ENCODE peak calls at places on chromosomes 13 and 19, in ten cellular contexts. D is prostate gland, T is uterus, M is A549, Z is IMR-90, P is H54, S is heart left ventricle, B is upper lobe of left lung, Y is stomach, I is vagina. K is an unnamed sample.

GRCh38 chr19:41863209-41863931 is 3.3 kb downstream of the RPS19 start:
- DNase-seq in D (no peak), T (no peak), M (no peak), Z (no peak), P (no peak), S (no peak), B (no peak), Y (no peak), I (no peak), K (no peak)

GRCh38 chr19:28294395-28294794 is 918.6 kb downstream of the UQCRFS1 start:
- DNase-seq in D (no peak), T (no peak), M (no peak), Z (no peak), P (no peak), S (no peak), B (no peak), Y (no peak), I (no peak), K (no peak)

GRCh38 chr19:17488593-17489391 is 18.5 kb downstream of the SLC27A1 start:
- DNase-seq in D (peak), T (peak), M (no peak), Z (no peak), P (no peak), S (no peak), B (peak), Y (peak), I (no peak), K (peak)

GRCh38 chr19:32916969-32917611 is 47.5 kb upstream of the SLC7A9 start:
- DNase-seq in D (no peak), T (no peak), M (no peak), Z (no peak), P (no peak), S (no peak), B (no peak), Y (no peak), I (no peak), K (no peak)

GRCh38 chr13:28744656-28745055 is 25.9 kb upstream of the SLC46A3 start:
- DNase-seq in D (no peak), T (no peak), M (no peak), Z (no peak), P (no peak), S (no peak), B (no peak), Y (no peak), I (no peak), K (no peak)

GRCh38 chr13:44763604-44764311 is 187.6 kb upstream of the TSC22D1 start:
- DNase-seq in D (peak), T (no peak), M (no peak), Z (no peak), P (no peak), S (peak), B (no peak), Y (peak), I (no peak), K (no peak)

GRCh38 chr19:21655540-21656126 is 111.7 kb downstream of the ZNF100 start:
- DNase-seq in D (no peak), T (no peak), M (no peak), Z (no peak), P (no peak), S (no peak), B (no peak), Y (no peak), I (no peak), K (no peak)

GRCh38 chr13:36673838-36674326 is at the start of gene SERTM1:
- DNase-seq in D (no peak), T (peak), M (no peak), Z (no peak), P (no peak), S (no peak), B (no peak), Y (no peak), I (no peak), K (no peak)

GRCh38 chr13:104286566-104287290 is 1220.5 kb upstream of the SLC10A2 start:
- DNase-seq in D (no peak), T (no peak), M (no peak), Z (no peak), P (no peak), S (no peak), B (no peak), Y (no peak), I (no peak), K (no peak)

GRCh38 chr13:103698000-103698399 is 631.8 kb upstream of the SLC10A2 start:
- DNase-seq in D (no peak), T (no peak), M (no peak), Z (no peak), P (no peak), S (no peak), B (no peak), Y (no peak), I (no peak), K (no peak)

GRCh38 chr19:10617409-10618121 is 7.8 kb upstream of the SLC44A2 start:
- DNase-seq in D (peak), T (no peak), M (no peak), Z (peak), P (peak), S (no peak), B (no peak), Y (no peak), I (no peak), K (no peak)

GRCh38 chr13:43786766-43787517 is at the start of gene ENOX1:
- DNase-seq in D (peak), T (peak), M (peak), Z (peak), P (peak), S (peak), B (peak), Y (peak), I (no peak), K (peak)

GRCh38 chr19:50820549-50821247 is 2.9 kb downstream of the KLK1 start:
- DNase-seq in D (no peak), T (no peak), M (no peak), Z (no peak), P (peak), S (no peak), B (no peak), Y (no peak), I (no peak), K (no peak)

GRCh38 chr13:51549050-51549449 is 35.2 kb upstream of the WDFY2 start:
- DNase-seq in D (no peak), T (no peak), M (no peak), Z (no peak), P (no peak), S (no peak), B (peak), Y (no peak), I (no peak), K (no peak)

GRCh38 chr13:113122571-113123225 is at the start of gene F10:
- DNase-seq in D (no peak), T (peak), M (no peak), Z (peak), P (peak), S (peak), B (peak), Y (peak), I (no peak), K (peak)

GRCh38 chr19:1265611-1266115 is 3.5 kb upstream of the CIRBP start:
- DNase-seq in D (peak), T (peak), M (peak), Z (peak), P (no peak), S (peak), B (peak), Y (no peak), I (no peak), K (no peak)

DNA sequence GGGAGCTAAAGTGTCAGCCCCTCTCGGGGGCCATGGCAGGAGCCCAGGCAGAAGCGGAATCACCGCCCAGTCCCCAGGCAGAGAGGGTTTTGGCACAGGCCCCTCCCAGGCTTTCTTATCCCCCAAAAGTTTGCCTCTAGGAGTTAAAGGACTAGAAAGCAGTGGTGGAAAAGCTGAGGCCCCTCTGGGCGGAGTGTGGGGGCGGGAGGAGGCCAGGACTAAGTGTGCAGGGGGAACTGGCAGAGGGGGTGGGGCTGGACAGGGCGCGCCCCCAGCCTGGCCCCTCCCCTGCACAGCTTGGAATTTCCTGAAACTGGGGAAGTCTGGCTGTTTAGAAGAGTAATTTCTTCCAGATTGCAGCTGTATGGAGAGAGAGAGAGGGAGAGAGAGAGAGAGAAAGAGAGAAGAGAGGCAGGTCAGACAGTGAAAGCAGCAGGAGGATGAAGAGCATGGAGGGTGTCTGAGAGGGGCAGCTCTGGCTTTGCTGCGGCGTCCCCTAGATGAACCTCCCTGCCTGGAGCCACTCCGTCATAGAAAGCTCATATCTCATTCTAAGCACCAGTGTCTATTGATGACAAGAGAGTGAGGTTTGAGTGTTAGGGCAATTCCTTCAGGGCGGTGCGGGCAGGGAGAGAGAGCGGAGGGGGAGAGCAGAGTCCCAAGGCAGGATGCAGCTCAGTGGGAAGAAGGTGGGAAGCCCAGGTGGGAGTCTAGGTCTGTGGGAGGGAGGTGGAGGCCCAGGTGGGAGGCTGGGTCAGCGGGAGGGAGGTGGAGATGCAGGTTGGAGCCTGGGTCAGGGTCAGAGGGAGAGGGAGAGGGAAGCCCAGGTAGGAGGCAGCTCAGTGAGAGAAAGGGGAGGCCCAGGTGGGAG is at the start of gene CDC42EP5:
- DNase-seq in D (peak), T (peak), M (no peak), Z (peak), P (peak), S (peak), B (peak), Y (peak), I (no peak), K (peak)
- TF ChIP-seq POLR2A in D (peak), T (peak), M (no peak), Z (no peak), P (peak), S (peak), B (no peak), Y (no peak), I (no peak), K (peak)

DNA sequence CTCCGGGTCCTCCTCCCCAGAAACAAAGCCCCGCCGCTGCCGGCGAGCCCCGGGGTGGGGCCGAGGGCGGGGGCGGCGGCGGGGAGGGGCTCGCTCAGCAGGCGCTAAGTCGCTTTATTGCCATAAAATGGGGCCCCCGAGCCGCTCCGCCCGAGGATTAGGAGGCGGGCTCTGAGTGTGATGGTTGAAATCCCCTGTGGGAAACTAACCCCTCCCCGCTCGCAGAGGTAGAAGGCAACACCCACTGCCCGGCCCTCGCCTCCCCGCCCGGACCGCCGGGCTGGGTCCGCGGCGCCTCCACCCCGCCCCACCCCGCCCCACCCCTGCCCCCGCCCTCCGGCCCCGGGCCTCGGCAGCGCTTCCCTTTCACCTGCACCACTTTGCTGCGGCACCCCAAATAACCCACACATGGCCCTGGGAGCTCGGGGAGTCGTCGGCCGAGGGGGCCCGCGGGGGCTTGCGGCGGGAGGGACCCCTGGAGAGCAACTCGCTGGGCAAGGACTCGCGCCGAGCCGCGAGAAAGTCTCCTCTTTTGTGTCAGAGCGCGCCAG is at the start of gene KLF12:
- DNase-seq in D (peak), T (peak), M (peak), Z (peak), P (peak), S (peak), B (peak), Y (peak), I (no peak), K (peak)
- TF ChIP-seq POLR2A in D (no peak), T (no peak), M (no peak), Z (no peak), P (no peak), S (no peak), B (no peak), Y (no peak), I (no peak), K (no peak)

DNA sequence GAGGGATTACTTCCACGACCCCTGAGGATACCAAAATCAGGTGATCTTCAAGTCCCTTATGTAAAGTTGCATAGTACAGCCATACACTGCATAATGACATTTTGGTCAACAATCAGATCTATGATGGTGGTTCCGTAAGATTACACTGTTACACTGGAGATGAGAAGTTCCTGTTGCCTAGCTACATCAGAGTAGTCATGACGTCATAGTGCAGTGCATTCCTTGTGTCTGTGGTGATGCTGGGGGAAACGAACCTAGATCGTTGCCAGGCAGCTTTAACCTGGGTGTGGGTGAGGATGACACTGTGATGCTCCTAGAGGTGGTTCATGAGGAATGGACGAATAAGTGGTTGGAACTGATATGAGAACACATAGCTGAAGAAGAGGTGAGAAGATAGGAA is 9.1 kb downstream of the ZNF610 start:
- DNase-seq in D (no peak), T (no peak), M (no peak), Z (no peak), P (no peak), S (no peak), B (no peak), Y (no peak), I (no peak), K (no peak)
- TF ChIP-seq POLR2A in D (no peak), T (no peak), M (no peak), Z (no peak), P (no peak), S (no peak), B (no peak), Y (no peak), I (no peak), K (no peak)

GRCh38 chr19:53432088-53432661 is 391 bp downstream of the ZNF761 start:
- DNase-seq in D (no peak), T (peak), M (no peak), Z (peak), P (no peak), S (peak), B (peak), Y (peak), I (no peak), K (peak)

DNA sequence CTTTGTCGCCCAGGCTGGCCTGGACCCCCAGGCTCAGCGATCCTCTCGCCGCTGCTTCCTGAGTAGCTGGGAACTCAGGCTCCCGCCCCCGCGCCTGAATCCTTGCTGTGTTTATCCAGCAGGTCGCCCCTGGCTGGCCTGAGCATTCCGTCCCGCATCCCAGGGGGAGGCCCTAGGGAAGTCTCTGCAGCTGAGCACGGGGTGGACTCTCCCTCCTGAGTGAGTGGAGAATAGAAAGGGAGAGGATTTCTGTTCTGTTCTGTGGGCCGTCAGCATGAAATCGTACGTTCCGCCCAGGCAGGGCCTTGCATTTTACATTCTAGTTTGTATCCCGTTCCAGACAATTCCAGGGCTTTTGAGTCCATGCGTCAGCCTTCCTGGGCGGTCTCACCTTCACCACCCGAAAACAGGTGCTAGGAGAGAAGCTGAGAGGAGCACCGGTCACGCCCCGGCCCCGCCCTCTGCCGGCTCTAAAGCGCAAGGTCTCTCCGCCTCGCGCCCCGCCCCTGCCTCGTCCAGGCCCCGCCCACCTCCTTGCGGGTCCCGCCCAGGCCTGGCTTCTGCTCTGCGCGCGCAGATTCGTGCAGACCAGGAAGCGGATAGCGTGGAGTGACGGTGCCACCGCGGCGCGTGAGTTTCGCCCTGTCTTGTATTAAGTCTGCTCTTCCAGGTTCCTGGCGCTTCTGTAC is at the start of gene ZNF761:
- DNase-seq in D (peak), T (peak), M (peak), Z (peak), P (peak), S (peak), B (peak), Y (peak), I (peak), K (peak)
- TF ChIP-seq POLR2A in D (peak), T (peak), M (peak), Z (peak), P (peak), S (peak), B (no peak), Y (no peak), I (no peak), K (peak)

GRCh38 chr19:12784871-12785430 is 6.3 kb upstream of the JUNB start:
- DNase-seq in D (peak), T (no peak), M (no peak), Z (peak), P (no peak), S (no peak), B (no peak), Y (no peak), I (no peak), K (no peak)

GRCh38 chr19:12786950-12787349 is 4.3 kb upstream of the JUNB start:
- DNase-seq in D (no peak), T (no peak), M (no peak), Z (no peak), P (no peak), S (no peak), B (no peak), Y (no peak), I (no peak), K (peak)

GRCh38 chr19:12785431-12786011 is 5.8 kb upstream of the JUNB start:
- DNase-seq in D (no peak), T (no peak), M (no peak), Z (no peak), P (no peak), S (no peak), B (peak), Y (no peak), I (no peak), K (no peak)

GRCh38 chr19:12787458-12787857 is 3.8 kb upstream of the JUNB start:
- DNase-seq in D (no peak), T (no peak), M (no peak), Z (no peak), P (no peak), S (no peak), B (no peak), Y (no peak), I (no peak), K (no peak)

DNA sequence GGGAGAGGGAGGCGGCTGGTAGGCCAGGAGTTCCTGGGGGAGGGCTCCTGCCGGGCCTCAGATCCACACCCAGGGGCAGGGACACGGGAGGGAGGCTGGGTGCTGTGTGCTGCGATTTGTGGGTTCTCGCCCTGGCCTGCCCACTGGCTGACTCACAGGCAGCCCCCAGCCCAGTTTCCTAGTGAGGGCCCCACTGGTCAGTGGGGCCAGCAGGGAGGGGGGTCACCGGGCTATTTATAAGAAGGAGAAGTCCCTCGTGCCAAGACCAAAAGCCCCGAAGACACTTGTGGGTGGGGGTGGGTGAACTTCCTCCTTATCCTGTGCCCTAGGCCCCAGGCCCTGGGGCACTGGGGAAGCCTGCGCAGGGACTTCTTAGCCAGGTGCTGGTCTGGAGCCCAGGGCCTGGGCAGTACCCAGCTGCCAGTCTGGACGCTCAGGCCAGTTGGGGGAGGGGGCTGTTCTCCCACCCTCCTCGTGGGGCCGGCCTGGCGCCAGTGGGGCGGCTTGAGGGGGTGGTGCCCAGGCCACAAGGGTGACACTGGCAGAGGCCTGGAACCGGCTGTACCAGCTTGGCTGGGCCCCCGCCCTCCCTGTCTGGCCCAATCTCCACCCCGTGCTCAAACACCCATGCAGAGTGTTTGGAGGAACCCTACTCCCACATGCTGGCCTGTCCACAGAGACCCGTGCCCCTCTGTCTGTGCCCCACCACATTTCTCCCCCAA is 5.0 kb upstream of the JUNB start:
- DNase-seq in D (peak), T (no peak), M (no peak), Z (no peak), P (no peak), S (peak), B (peak), Y (peak), I (no peak), K (peak)
- TF ChIP-seq POLR2A in D (peak), T (peak), M (no peak), Z (peak), P (no peak), S (peak), B (no peak), Y (no peak), I (no peak), K (peak)

DNA sequence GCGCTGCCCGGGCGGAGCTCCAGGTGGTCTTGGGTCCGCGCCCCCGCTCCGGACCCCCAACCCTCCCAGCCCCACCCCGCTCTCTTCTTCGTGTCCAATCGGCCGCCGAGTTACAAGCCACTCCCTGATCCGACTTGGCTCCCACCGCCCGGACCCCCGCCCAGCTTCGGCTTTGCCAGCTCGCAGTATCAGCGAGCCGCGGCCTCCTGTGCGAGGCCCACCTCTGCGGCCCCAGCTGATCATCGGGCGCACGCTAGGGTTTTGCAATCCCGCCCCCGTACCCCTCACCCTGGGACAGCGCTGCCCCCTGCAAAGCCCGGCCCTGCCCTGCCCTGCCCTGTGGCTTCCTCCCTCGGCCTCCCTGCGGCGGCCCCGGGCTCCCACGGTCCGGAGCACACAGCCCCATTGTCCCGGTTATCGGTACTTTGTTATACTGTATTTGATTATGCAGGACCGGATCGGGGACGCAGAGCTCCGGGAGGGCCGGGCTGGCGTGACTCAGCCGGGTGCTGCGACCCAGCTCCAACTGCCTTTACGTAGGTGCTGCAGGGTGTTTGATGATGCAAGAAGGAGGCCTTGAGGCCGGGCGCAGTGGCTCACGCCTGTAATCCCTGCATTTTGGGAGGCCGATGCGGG is 597 bp upstream of the LPAR2 start:
- DNase-seq in D (peak), T (no peak), M (no peak), Z (peak), P (no peak), S (no peak), B (peak), Y (peak), I (no peak), K (no peak)
- TF ChIP-seq POLR2A in D (peak), T (no peak), M (no peak), Z (no peak), P (no peak), S (no peak), B (no peak), Y (no peak), I (no peak), K (no peak)